ENCODE peak calls at places on chromosomes 12 and 14, in six cellular contexts. S is H1, M is WTC11, E is K562, D is endothelial cell of umbilical vein, I is HepG2. T is an unnamed sample.

GRCh38 chr14:53331247-53331646 is 178.1 kb upstream of the DDHD1 start:
- DNase-seq in M (no peak), D (no peak), E (no peak), S (no peak), I (no peak), T (no peak)

GRCh38 chr12:127548123-127548553 is 718.8 kb upstream of the TMEM132C start:
- DNase-seq in D (no peak), M (no peak), S (no peak), I (no peak), E (no peak), T (no peak)

GRCh38 chr12:81987351-81987750 is 228.2 kb upstream of the PPFIA2 start:
- DNase-seq in S (no peak), D (no peak), E (no peak), M (no peak), I (no peak), T (no peak)

GRCh38 chr12:119546340-119546739 is 47.2 kb upstream of the TMEM233 start:
- DNase-seq in E (no peak), S (no peak), D (no peak), M (no peak), I (no peak), T (no peak)

GRCh38 chr14:22505751-22506710 is 83.0 kb downstream of the DAD1 start:
- DNase-seq in I (no peak), E (no peak), D (no peak), S (no peak), M (no peak), T (no peak)

GRCh38 chr14:66379116-66379515 is 107.1 kb upstream of the CCDC196 start:
- DNase-seq in M (no peak), E (no peak), S (no peak), D (no peak), I (no peak), T (no peak)

GRCh38 chr14:54493293-54493692 is 4.5 kb upstream of the GMFB start:
- DNase-seq in M (peak), S (no peak), E (no peak), D (no peak), I (no peak), T (no peak)

GRCh38 chr12:47751561-47751960 is 7.1 kb downstream of the RAPGEF3 start:
- DNase-seq in M (no peak), E (no peak), S (no peak), I (no peak), D (no peak), T (no peak)

GRCh38 chr14:105050551-105050897 is 14.7 kb downstream of the GPR132 start:
- DNase-seq in D (no peak), I (peak), M (no peak), E (peak), S (no peak), T (no peak)

GRCh38 chr12:50452795-50453194 is 52.0 kb upstream of the DIP2B start:
- DNase-seq in M (no peak), E (no peak), D (no peak), S (no peak), I (no peak), T (no peak)

GRCh38 chr12:44317651-44318126 is 481.8 kb downstream of the TMEM117 start:
- DNase-seq in I (peak), E (no peak), S (peak), M (peak), D (peak), T (peak)

GRCh38 chr12:131775124-131775903 is 52.9 kb upstream of the MMP17 start:
- DNase-seq in M (no peak), D (no peak), S (no peak), E (no peak), I (no peak), T (no peak)

GRCh38 chr14:65366802-65367570 is 45.5 kb upstream of the FUT8 start:
- DNase-seq in I (no peak), D (no peak), M (no peak), E (no peak), S (no peak), T (no peak)

GRCh38 chr12:128121424-128121823 is 145.5 kb upstream of the TMEM132C start:
- DNase-seq in E (no peak), D (no peak), M (no peak), I (no peak), S (no peak), T (no peak)

GRCh38 chr14:70640938-70641547 is 673 bp upstream of the TTC9 start:
- DNase-seq in D (peak), I (no peak), S (peak), E (no peak), M (no peak), T (peak)

GRCh38 chr14:59332727-59333126 is 132.5 kb downstream of the GPR135 start:
- DNase-seq in D (peak), E (no peak), S (no peak), I (no peak), M (no peak), T (peak)

GRCh38 chr12:127964717-127965116 is 302.3 kb upstream of the TMEM132C start:
- DNase-seq in I (no peak), M (no peak), E (peak), D (no peak), S (no peak), T (no peak)

GRCh38 chr12:127292736-127293135 is 974.2 kb upstream of the TMEM132C start:
- DNase-seq in E (no peak), S (no peak), M (no peak), I (no peak), D (no peak), T (no peak)

GRCh38 chr12:6180300-6181051 is 19.7 kb upstream of the CD9 start:
- DNase-seq in I (peak), M (no peak), S (no peak), D (peak), E (no peak), T (no peak)

GRCh38 chr14:32224731-32225377 is 21.8 kb upstream of the RNU6-8 start:
- DNase-seq in E (peak), S (no peak), M (peak), I (peak), D (peak), T (peak)

GRCh38 chr12:2893007-2893406 is 2.3 kb downstream of the TULP3 start:
- DNase-seq in S (no peak), D (no peak), I (peak), E (peak), M (no peak), T (no peak)

GRCh38 chr12:105492591-105492990 is 162.1 kb downstream of the C12orf75 start:
- DNase-seq in E (no peak), D (no peak), M (no peak), I (no peak), S (no peak), T (no peak)

GRCh38 chr14:65910108-65910507 is 497.6 kb downstream of the FUT8 start:
- DNase-seq in M (no peak), D (no peak), S (no peak), I (no peak), E (no peak), T (peak)

GRCh38 chr14:67514650-67515385 is 18.3 kb upstream of the PLEKHH1 start:
- DNase-seq in D (peak), S (peak), E (peak), M (peak), I (no peak), T (peak)

GRCh38 chr12:46263140-46264017 is 5.5 kb downstream of the SLC38A1 start:
- DNase-seq in I (no peak), M (no peak), S (no peak), E (no peak), D (no peak), T (no peak)

GRCh38 chr12:110200124-110200417 is 75.9 kb downstream of the IFT81 start:
- DNase-seq in D (no peak), I (peak), E (no peak), M (no peak), S (no peak), T (no peak)

GRCh38 chr12:6316921-6317692 is 6.6 kb downstream of the PLEKHG6 start:
- DNase-seq in E (no peak), S (no peak), I (no peak), M (no peak), D (no peak), T (peak)

GRCh38 chr14:34355584-34356266 is 106.3 kb downstream of the SPTSSA start:
- DNase-seq in D (peak), S (no peak), I (peak), M (no peak), E (peak), T (no peak)

GRCh38 chr14:28754209-28754985 is 12.2 kb upstream of the FOXG1 start:
- DNase-seq in M (peak), I (peak), D (peak), E (peak), S (no peak), T (peak)

GRCh38 chr12:71385155-71385554 is 54.4 kb upstream of the LGR5 start:
- DNase-seq in D (no peak), E (no peak), S (no peak), I (no peak), M (no peak), T (no peak)

GRCh38 chr14:103522649-103523582 is at the start of gene CKB:
- DNase-seq in S (peak), D (no peak), E (peak), M (peak), I (no peak), T (peak)

GRCh38 chr12:58302487-58303011 is 361.2 kb downstream of the ATP23 start:
- DNase-seq in D (peak), I (no peak), M (no peak), E (no peak), S (no peak), T (no peak)

GRCh38 chr12:54082402-54082892 is 28.8 kb downstream of the HOXC4 start:
- DNase-seq in I (no peak), S (no peak), M (peak), D (no peak), E (peak), T (no peak)

GRCh38 chr12:133010657-133011297 is 24.6 kb downstream of the ZNF26 start:
- DNase-seq in I (no peak), M (no peak), D (no peak), E (no peak), S (no peak), T (no peak)

GRCh38 chr12:50517456-50518048 is 12.8 kb downstream of the DIP2B start:
- DNase-seq in I (peak), E (no peak), M (no peak), D (peak), S (no peak), T (no peak)

GRCh38 chr12:94187351-94187750 is 39.0 kb downstream of the PLXNC1 start:
- DNase-seq in I (no peak), D (no peak), S (no peak), M (no peak), E (no peak), T (no peak)

GRCh38 chr12:509494-509893 is 49.8 kb downstream of the B4GALNT3 start:
- DNase-seq in D (peak), S (no peak), M (no peak), I (no peak), E (no peak), T (no peak)

GRCh38 chr12:102689701-102690100 is 209.3 kb upstream of the IGF1 start:
- DNase-seq in E (no peak), D (no peak), M (no peak), I (no peak), S (no peak), T (no peak)

GRCh38 chr12:82325540-82326336 is 32.4 kb downstream of the CCDC59 start:
- DNase-seq in S (no peak), M (no peak), I (no peak), D (no peak), E (no peak), T (no peak)

GRCh38 chr12:51171884-51172514 is 936 bp downstream of the TFCP2 start:
- DNase-seq in M (peak), I (peak), E (peak), D (peak), S (no peak), T (no peak)

DNA sequence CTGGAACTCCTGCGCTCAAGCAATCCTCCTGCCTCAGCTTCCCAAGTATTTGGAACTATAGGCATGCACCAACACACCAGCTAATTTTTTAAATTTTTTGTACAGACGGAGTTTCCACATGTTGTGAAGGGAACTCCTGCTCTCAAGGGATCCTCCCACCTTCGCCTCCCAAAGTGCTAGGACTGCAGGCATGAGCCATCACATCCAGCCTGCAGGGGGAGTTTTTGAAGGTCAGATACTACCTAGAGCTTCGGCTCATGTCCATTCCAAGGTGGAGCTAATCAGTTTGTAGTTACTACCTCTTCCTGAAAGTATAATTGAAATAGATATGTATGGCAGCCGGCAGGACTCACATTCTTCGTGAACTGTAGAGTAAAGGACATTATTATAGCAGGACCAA is 3.7 kb upstream of the TAS2R19 start:
- DNase-seq in D (no peak), S (peak), M (peak), I (no peak), E (peak), T (no peak)
- TF ChIP-seq JUN in D (no peak), S (no peak), M (no peak), I (no peak), E (no peak), T (no peak)

GRCh38 chr12:78865297-78865955 is 852 bp downstream of the SYT1 start:
- DNase-seq in M (no peak), D (no peak), S (no peak), E (no peak), I (no peak), T (no peak)
- TF ChIP-seq JUN in M (no peak), D (no peak), S (no peak), E (no peak), I (no peak), T (no peak)

DNA sequence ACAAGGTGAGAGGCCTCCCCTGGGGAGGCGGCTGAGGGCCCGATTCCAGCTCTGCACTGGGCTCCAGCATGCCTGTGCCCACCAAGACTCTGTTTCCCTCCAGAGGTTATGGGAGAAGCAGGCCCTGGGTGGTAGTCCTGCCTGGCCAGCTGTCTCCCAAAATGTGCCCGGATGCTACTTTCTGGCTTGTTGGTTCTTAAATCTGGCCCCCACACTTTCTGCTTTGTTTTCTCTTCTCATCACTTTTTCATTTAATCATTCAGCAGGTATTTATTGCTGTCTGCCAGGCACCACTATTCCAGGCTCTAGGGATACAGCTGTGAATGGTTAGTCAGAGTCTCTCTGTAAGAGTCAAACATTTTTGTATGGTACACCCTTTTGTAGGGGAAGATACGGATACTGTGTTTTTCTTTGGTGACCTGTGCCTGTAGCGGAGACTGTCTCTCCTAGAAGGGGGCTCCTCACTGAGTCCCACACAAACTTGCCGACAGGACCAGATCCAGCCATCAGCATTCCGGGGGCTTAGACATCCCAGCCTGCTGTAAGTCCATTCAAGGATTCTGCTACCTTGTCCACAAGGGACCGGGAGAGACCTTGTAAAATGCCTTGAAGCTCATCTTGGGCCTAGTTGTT is 3.8 kb downstream of the DHRS2 start:
- DNase-seq in M (no peak), S (no peak), I (no peak), D (no peak), E (no peak), T (no peak)
- TF ChIP-seq JUN in M (no peak), S (no peak), I (no peak), D (no peak), E (no peak), T (no peak)

DNA sequence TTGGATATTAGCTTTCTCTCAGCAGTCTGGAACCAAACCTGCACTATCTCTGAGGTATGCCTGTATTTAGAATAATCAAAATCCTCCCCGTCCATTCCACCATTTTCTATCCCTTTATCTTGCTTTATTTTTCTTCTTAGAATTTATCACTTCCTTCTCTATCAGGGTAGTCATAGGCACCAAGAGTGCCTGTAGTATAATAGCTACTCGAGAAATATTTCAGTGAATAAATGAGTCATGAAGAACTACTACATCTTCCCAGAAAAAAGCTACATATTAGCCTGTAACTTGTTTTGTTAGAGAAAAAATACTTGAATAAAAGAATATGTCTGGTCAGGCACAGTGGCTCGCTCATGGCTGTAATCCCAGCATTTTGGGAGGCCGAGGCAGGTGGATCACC is 4.3 kb downstream of the SLC2A14 start:
- DNase-seq in S (no peak), E (no peak), D (no peak), I (no peak), M (no peak), T (no peak)
- TF ChIP-seq JUN in S (no peak), E (no peak), D (no peak), I (no peak), M (no peak), T (no peak)